ENCODE peak calls at places on chromosomes 16 and 17, in nine cellular contexts. L is heart left ventricle; Q is sigmoid colon; M is mammary epithelial cell; A is uterus; P is CD8-positive, alpha-beta T cell; I is RWPE1; V is mesendoderm; R is OCI-LY7. H is an unnamed sample.
A peak's percentile ranks its signal among the peaks of the same experiment; 100 is the strongest.

GRCh38 chr16:27326738-27327585 is 13.2 kb downstream of the IL4R start:
- DNase-seq in P (peak; percentile 56), L (peak; percentile 65), M (peak; percentile 96), Q (peak; percentile 96), A (peak; percentile 94), V (peak; percentile 99), R (peak; percentile 38), I (peak; percentile 88), H (peak; percentile 47)

GRCh38 chr16:66344533-66345145 is 21.9 kb upstream of the CDH5 start:
- DNase-seq in R (peak; percentile 55), A (no peak), I (peak; percentile 36), M (peak; percentile 18), P (peak; percentile 35), Q (no peak), L (no peak), V (no peak), H (peak; percentile 24)

GRCh38 chr16:82011199-82011641 is at the start of gene SDR42E1:
- DNase-seq in M (peak; percentile 76), L (no peak), I (peak; percentile 79), P (peak; percentile 71), R (peak; percentile 11), Q (no peak), A (no peak), V (peak; percentile 38), H (peak; percentile 65)

GRCh38 chr16:23509763-23510153 is 536 bp downstream of the GGA2 start:
- DNase-seq in L (peak; percentile 32), I (peak; percentile 19), A (peak; percentile 36), Q (no peak), R (peak; percentile 55), P (peak; percentile 40), V (peak; percentile 49), M (no peak), H (peak; percentile 66)

GRCh38 chr16:81927561-81928185 is 83.6 kb downstream of the SDR42E1 start:
- DNase-seq in R (no peak), P (no peak), M (no peak), Q (no peak), V (no peak), A (no peak), L (no peak), I (no peak), H (no peak)

GRCh38 chr16:50626868-50627267 is 54.2 kb downstream of the SNX20 start:
- DNase-seq in Q (no peak), L (no peak), A (no peak), M (no peak), R (no peak), P (no peak), V (no peak), I (no peak), H (no peak)

GRCh38 chr16:62041401-62041800 is 5.2 kb upstream of the CDH8 start:
- DNase-seq in V (peak; percentile 73), M (peak; percentile 27), I (peak; percentile 20), P (no peak), Q (no peak), L (no peak), R (peak; percentile 8), A (no peak), H (no peak)

GRCh38 chr16:75821117-75821516 is 94.8 kb upstream of the CPHXL start:
- DNase-seq in Q (no peak), P (no peak), V (peak; percentile 70), A (no peak), R (peak; percentile 2), I (no peak), L (no peak), M (no peak), H (no peak)

GRCh38 chr16:68249361-68249760 is 4.2 kb downstream of the PLA2G15 start:
- DNase-seq in V (no peak), P (no peak), R (no peak), L (no peak), Q (no peak), M (no peak), I (no peak), A (no peak), H (no peak)

GRCh38 chr16:50273888-50274770 is 7.8 kb downstream of the ADCY7 start:
- DNase-seq in R (peak; percentile 85), M (no peak), L (no peak), P (peak; percentile 70), A (no peak), I (no peak), V (no peak), Q (no peak), H (peak; percentile 66)

GRCh38 chr16:60674241-60674640 is 1362.0 kb downstream of the CDH8 start:
- DNase-seq in I (no peak), L (no peak), P (no peak), R (no peak), Q (no peak), M (peak; percentile 25), A (no peak), V (peak; percentile 3), H (no peak)

GRCh38 chr16:78599271-78599670 is 499.8 kb downstream of the WWOX start:
- DNase-seq in I (no peak), Q (no peak), R (no peak), M (no peak), L (no peak), V (peak; percentile 17), A (no peak), P (no peak), H (no peak)

GRCh38 chr17:45919136-45919535 is 24.8 kb downstream of the MAPT start:
- DNase-seq in L (no peak), R (no peak), Q (no peak), P (no peak), I (no peak), M (no peak), A (no peak), V (no peak), H (no peak)

GRCh38 chr17:40295471-40296457 is 8.1 kb downstream of the CDC6 start:
- DNase-seq in Q (no peak), P (no peak), R (no peak), M (no peak), L (no peak), A (no peak), I (no peak), V (no peak), H (no peak)

GRCh38 chr17:65039349-65039988 is 17.1 kb downstream of the GNA13 start:
- DNase-seq in Q (no peak), I (peak; percentile 90), M (peak; percentile 86), A (no peak), V (no peak), L (no peak), P (peak; percentile 54), R (peak; percentile 72), H (peak; percentile 85)

DNA sequence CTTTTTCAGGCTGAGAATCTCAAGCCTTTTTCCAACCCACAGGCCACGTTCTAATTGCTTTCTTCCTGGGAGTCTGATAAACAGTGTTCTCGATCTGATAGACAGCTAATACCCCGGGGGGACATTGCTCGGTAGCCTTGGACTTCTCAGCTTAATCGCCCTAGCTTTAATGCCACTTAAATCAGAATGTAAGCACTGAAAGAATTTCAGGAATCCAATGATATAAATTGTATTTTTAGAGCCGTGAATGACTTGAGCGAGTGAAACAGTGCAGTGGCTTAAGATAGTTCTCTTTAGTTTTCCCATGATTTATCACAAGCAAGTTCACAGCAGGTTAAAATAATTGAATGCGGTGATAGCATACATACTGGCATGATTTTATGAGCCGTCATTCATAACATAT is 116.2 kb upstream of the MYOCD start:
- DNase-seq in P (no peak), A (no peak), L (no peak), I (no peak), M (no peak), V (peak; percentile 86), R (no peak), Q (no peak), H (no peak)
- H3K27ac ChIP-seq in P (no peak overlapping the region), A (peak overlapping the region; percentile 74), L (peak overlapping the region; percentile 62), I (no peak overlapping the region), M (no peak overlapping the region), V (no peak overlapping the region), R (no peak overlapping the region), Q (peak overlapping the region; percentile 21), H (no peak overlapping the region)

DNA sequence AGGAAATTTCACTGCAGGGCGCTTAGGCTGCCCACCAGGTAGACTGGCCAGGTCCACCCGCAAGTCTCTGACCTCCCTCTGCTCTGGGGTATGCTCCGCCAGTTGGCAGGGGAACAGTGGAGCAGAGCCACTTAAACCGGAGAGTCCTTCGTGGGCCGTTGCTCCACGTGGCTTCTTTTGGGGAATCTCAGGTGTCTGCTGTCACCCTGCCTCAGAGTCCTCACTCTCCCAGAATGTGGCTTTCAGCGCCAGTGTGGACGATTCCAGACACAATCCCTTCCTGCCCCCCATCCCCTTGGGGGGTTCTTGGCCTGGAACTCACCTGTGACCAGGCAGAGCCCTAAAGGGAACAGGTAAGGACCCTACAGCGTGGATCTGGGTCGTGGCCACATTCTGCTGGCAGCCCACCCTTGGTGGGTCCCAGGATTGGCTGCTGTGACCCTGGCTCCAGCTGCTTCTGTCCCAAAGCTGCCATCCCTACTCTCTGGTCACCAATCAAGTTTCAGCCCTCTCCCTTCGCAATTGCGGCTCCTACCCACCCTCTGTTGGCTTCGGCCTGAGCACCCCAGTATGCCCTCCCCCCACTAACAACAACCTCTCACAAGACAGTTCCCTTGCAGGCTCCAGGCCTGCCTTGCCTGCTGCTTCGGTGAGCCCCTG is 22.2 kb downstream of the DHRS7C start:
- DNase-seq in Q (no peak), A (no peak), I (no peak), V (no peak), M (no peak), P (no peak), R (no peak), L (no peak), H (no peak)
- H3K27ac ChIP-seq in Q (no peak overlapping the region), A (no peak overlapping the region), I (no peak overlapping the region), V (no peak overlapping the region), M (no peak overlapping the region), P (no peak overlapping the region), R (no peak overlapping the region), L (no peak overlapping the region), H (no peak overlapping the region)

GRCh38 chr17:72461757-72462156 is 340.9 kb downstream of the SOX9 start:
- DNase-seq in I (no peak), Q (peak; percentile 18), A (no peak), V (no peak), P (no peak), M (no peak), L (no peak), R (no peak), H (no peak)
- H3K27ac ChIP-seq in I (no peak overlapping the region), Q (no peak overlapping the region), A (no peak overlapping the region), V (no peak overlapping the region), P (no peak overlapping the region), M (no peak overlapping the region), L (no peak overlapping the region), R (no peak overlapping the region), H (no peak overlapping the region)

GRCh38 chr17:57522436-57523005 is 222.6 kb downstream of the CCDC182 start:
- DNase-seq in V (no peak), I (no peak), M (no peak), R (no peak), A (no peak), L (no peak), P (no peak), Q (no peak), H (no peak)

GRCh38 chr17:57521606-57522435 is 223.3 kb downstream of the CCDC182 start:
- DNase-seq in Q (no peak), A (no peak), M (no peak), V (no peak), R (no peak), L (no peak), P (no peak), I (no peak), H (no peak)

GRCh38 chr17:57527437-57528083 is 217.5 kb downstream of the CCDC182 start:
- DNase-seq in I (no peak), M (no peak), Q (no peak), V (no peak), P (no peak), A (no peak), L (no peak), R (no peak), H (no peak)

GRCh38 chr17:57524790-57525543 is 220.1 kb downstream of the CCDC182 start:
- DNase-seq in Q (no peak), A (no peak), L (no peak), V (no peak), I (no peak), R (peak; percentile 84), P (no peak), M (no peak), H (no peak)

GRCh38 chr17:57523926-57524634 is 221.0 kb downstream of the CCDC182 start:
- DNase-seq in R (no peak), V (no peak), I (peak; percentile 73), Q (no peak), M (peak; percentile 96), P (no peak), A (no peak), L (peak; percentile 77), H (no peak)
- H3K27ac ChIP-seq in R (peak overlapping the region; percentile 91), V (no peak overlapping the region), I (peak overlapping the region; percentile 66), Q (no peak overlapping the region), M (peak overlapping the region; percentile 72), P (no peak overlapping the region), A (no peak overlapping the region), L (no peak overlapping the region), H (no peak overlapping the region)